ENCODE peak calls at places on chromosomes 13 and 19, in nine cellular contexts. One of them, this sample, is unnamed.

GRCh38 chr19:11971045-11971444 is 6.2 kb downstream of the ZNF763 start:
- DNase-seq in caudate nucleus: no peak
- DNase-seq in posterior cingulate gyrus: no peak
- DNase-seq in nucleus accumbens: no peak
- DNase-seq in activated CD4-positive, alpha-beta T cell treated with anti-CD3 and anti-CD28 coated beads for 1 hour: no peak
- DNase-seq in NCI-H460: no peak
- DNase-seq in A549: no peak
- DNase-seq in activated naive CD4-positive, alpha-beta T cell: no peak
- DNase-seq in NCI-H146: no peak
- DNase-seq in this sample: no peak

GRCh38 chr13:95185851-95186250 is 115.4 kb downstream of the ABCC4 start:
- DNase-seq in posterior cingulate gyrus: no peak
- DNase-seq in activated naive CD4-positive, alpha-beta T cell: no peak
- DNase-seq in nucleus accumbens: no peak
- DNase-seq in NCI-H146: no peak
- DNase-seq in NCI-H460: no peak
- DNase-seq in caudate nucleus: no peak
- DNase-seq in A549: no peak
- DNase-seq in activated CD4-positive, alpha-beta T cell treated with anti-CD3 and anti-CD28 coated beads for 1 hour: peak
- DNase-seq in this sample: no peak

GRCh38 chr19:19119325-19120237 is 18.7 kb downstream of the TMEM161A start:
- DNase-seq in activated CD4-positive, alpha-beta T cell treated with anti-CD3 and anti-CD28 coated beads for 1 hour: no peak
- DNase-seq in A549: no peak
- DNase-seq in caudate nucleus: no peak
- DNase-seq in nucleus accumbens: no peak
- DNase-seq in NCI-H460: no peak
- DNase-seq in posterior cingulate gyrus: no peak
- DNase-seq in activated naive CD4-positive, alpha-beta T cell: no peak
- DNase-seq in NCI-H146: no peak
- DNase-seq in this sample: no peak

GRCh38 chr13:42040730-42041016 is 7.8 kb upstream of the DGKH start:
- DNase-seq in caudate nucleus: no peak
- DNase-seq in activated CD4-positive, alpha-beta T cell treated with anti-CD3 and anti-CD28 coated beads for 1 hour: no peak
- DNase-seq in posterior cingulate gyrus: no peak
- DNase-seq in NCI-H146: no peak
- DNase-seq in NCI-H460: no peak
- DNase-seq in nucleus accumbens: no peak
- DNase-seq in activated naive CD4-positive, alpha-beta T cell: no peak
- DNase-seq in A549: no peak
- DNase-seq in this sample: no peak

GRCh38 chr19:38512277-38512676 is 78.8 kb downstream of the RYR1 start:
- DNase-seq in activated CD4-positive, alpha-beta T cell treated with anti-CD3 and anti-CD28 coated beads for 1 hour: no peak
- DNase-seq in NCI-H460: no peak
- DNase-seq in activated naive CD4-positive, alpha-beta T cell: no peak
- DNase-seq in caudate nucleus: no peak
- DNase-seq in A549: no peak
- DNase-seq in NCI-H146: peak
- DNase-seq in nucleus accumbens: no peak
- DNase-seq in posterior cingulate gyrus: no peak
- DNase-seq in this sample: no peak

GRCh38 chr19:19426799-19427198 is 21.3 kb downstream of the GATAD2A start:
- DNase-seq in activated naive CD4-positive, alpha-beta T cell: no peak
- DNase-seq in NCI-H146: no peak
- DNase-seq in NCI-H460: no peak
- DNase-seq in nucleus accumbens: no peak
- DNase-seq in posterior cingulate gyrus: no peak
- DNase-seq in activated CD4-positive, alpha-beta T cell treated with anti-CD3 and anti-CD28 coated beads for 1 hour: no peak
- DNase-seq in A549: no peak
- DNase-seq in caudate nucleus: no peak
- DNase-seq in this sample: no peak

GRCh38 chr13:39452412-39452811 is 150.6 kb downstream of the LHFPL6 start:
- DNase-seq in NCI-H460: no peak
- DNase-seq in nucleus accumbens: no peak
- DNase-seq in caudate nucleus: no peak
- DNase-seq in activated CD4-positive, alpha-beta T cell treated with anti-CD3 and anti-CD28 coated beads for 1 hour: no peak
- DNase-seq in A549: no peak
- DNase-seq in activated naive CD4-positive, alpha-beta T cell: no peak
- DNase-seq in posterior cingulate gyrus: no peak
- DNase-seq in NCI-H146: peak
- DNase-seq in this sample: no peak

GRCh38 chr13:45441633-45442032 is 23.1 kb upstream of the COG3 start:
- DNase-seq in A549: peak
- DNase-seq in NCI-H146: no peak
- DNase-seq in caudate nucleus: no peak
- DNase-seq in activated naive CD4-positive, alpha-beta T cell: no peak
- DNase-seq in activated CD4-positive, alpha-beta T cell treated with anti-CD3 and anti-CD28 coated beads for 1 hour: no peak
- DNase-seq in NCI-H460: no peak
- DNase-seq in nucleus accumbens: no peak
- DNase-seq in posterior cingulate gyrus: no peak
- DNase-seq in this sample: peak

GRCh38 chr19:58476498-58477015 is 405 bp downstream of the ZNF446 start:
- DNase-seq in posterior cingulate gyrus: no peak
- DNase-seq in NCI-H146: peak
- DNase-seq in activated naive CD4-positive, alpha-beta T cell: no peak
- DNase-seq in nucleus accumbens: no peak
- DNase-seq in caudate nucleus: no peak
- DNase-seq in NCI-H460: no peak
- DNase-seq in A549: peak
- DNase-seq in activated CD4-positive, alpha-beta T cell treated with anti-CD3 and anti-CD28 coated beads for 1 hour: no peak
- DNase-seq in this sample: no peak

GRCh38 chr13:97559981-97560380 is 126.0 kb downstream of the RAP2A start:
- DNase-seq in NCI-H460: no peak
- DNase-seq in activated naive CD4-positive, alpha-beta T cell: no peak
- DNase-seq in posterior cingulate gyrus: no peak
- DNase-seq in NCI-H146: no peak
- DNase-seq in A549: no peak
- DNase-seq in nucleus accumbens: no peak
- DNase-seq in caudate nucleus: no peak
- DNase-seq in activated CD4-positive, alpha-beta T cell treated with anti-CD3 and anti-CD28 coated beads for 1 hour: no peak
- DNase-seq in this sample: no peak

GRCh38 chr13:72384186-72384823 is 343.1 kb downstream of the MZT1 start:
- DNase-seq in NCI-H460: no peak
- DNase-seq in NCI-H146: no peak
- DNase-seq in caudate nucleus: no peak
- DNase-seq in posterior cingulate gyrus: no peak
- DNase-seq in nucleus accumbens: no peak
- DNase-seq in activated naive CD4-positive, alpha-beta T cell: no peak
- DNase-seq in activated CD4-positive, alpha-beta T cell treated with anti-CD3 and anti-CD28 coated beads for 1 hour: no peak
- DNase-seq in A549: no peak
- DNase-seq in this sample: no peak

GRCh38 chr13:33514362-33514761 is 228.8 kb upstream of the STARD13 start:
- DNase-seq in posterior cingulate gyrus: no peak
- DNase-seq in activated CD4-positive, alpha-beta T cell treated with anti-CD3 and anti-CD28 coated beads for 1 hour: no peak
- DNase-seq in activated naive CD4-positive, alpha-beta T cell: no peak
- DNase-seq in A549: no peak
- DNase-seq in nucleus accumbens: no peak
- DNase-seq in NCI-H460: no peak
- DNase-seq in NCI-H146: no peak
- DNase-seq in caudate nucleus: no peak
- DNase-seq in this sample: no peak

GRCh38 chr13:27744861-27745260 is 47.4 kb upstream of the GSX1 start:
- DNase-seq in posterior cingulate gyrus: no peak
- DNase-seq in caudate nucleus: no peak
- DNase-seq in activated CD4-positive, alpha-beta T cell treated with anti-CD3 and anti-CD28 coated beads for 1 hour: no peak
- DNase-seq in activated naive CD4-positive, alpha-beta T cell: no peak
- DNase-seq in A549: no peak
- DNase-seq in NCI-H460: no peak
- DNase-seq in nucleus accumbens: peak
- DNase-seq in NCI-H146: no peak
- DNase-seq in this sample: no peak

GRCh38 chr13:98144501-98145350 is 1.8 kb downstream of the FARP1 start:
- DNase-seq in posterior cingulate gyrus: no peak
- DNase-seq in activated naive CD4-positive, alpha-beta T cell: no peak
- DNase-seq in NCI-H460: no peak
- DNase-seq in nucleus accumbens: no peak
- DNase-seq in A549: peak
- DNase-seq in NCI-H146: peak
- DNase-seq in activated CD4-positive, alpha-beta T cell treated with anti-CD3 and anti-CD28 coated beads for 1 hour: no peak
- DNase-seq in caudate nucleus: no peak
- DNase-seq in this sample: peak

GRCh38 chr19:1624458-1624857 is 19.2 kb upstream of the UQCR11 start:
- DNase-seq in activated CD4-positive, alpha-beta T cell treated with anti-CD3 and anti-CD28 coated beads for 1 hour: peak
- DNase-seq in caudate nucleus: no peak
- DNase-seq in A549: peak
- DNase-seq in nucleus accumbens: no peak
- DNase-seq in NCI-H460: peak
- DNase-seq in posterior cingulate gyrus: no peak
- DNase-seq in activated naive CD4-positive, alpha-beta T cell: no peak
- DNase-seq in NCI-H146: peak
- DNase-seq in this sample: peak

GRCh38 chr19:55391191-55391670 is 5.5 kb downstream of the RPL28 start:
- DNase-seq in nucleus accumbens: no peak
- DNase-seq in A549: no peak
- DNase-seq in activated CD4-positive, alpha-beta T cell treated with anti-CD3 and anti-CD28 coated beads for 1 hour: no peak
- DNase-seq in caudate nucleus: no peak
- DNase-seq in activated naive CD4-positive, alpha-beta T cell: no peak
- DNase-seq in posterior cingulate gyrus: no peak
- DNase-seq in NCI-H146: no peak
- DNase-seq in NCI-H460: no peak
- DNase-seq in this sample: no peak

GRCh38 chr19:55153652-55154264 is 3.8 kb downstream of the TNNI3 start:
- DNase-seq in posterior cingulate gyrus: no peak
- DNase-seq in nucleus accumbens: no peak
- DNase-seq in NCI-H460: no peak
- DNase-seq in caudate nucleus: no peak
- DNase-seq in A549: peak
- DNase-seq in NCI-H146: no peak
- DNase-seq in activated naive CD4-positive, alpha-beta T cell: no peak
- DNase-seq in activated CD4-positive, alpha-beta T cell treated with anti-CD3 and anti-CD28 coated beads for 1 hour: no peak
- DNase-seq in this sample: no peak

GRCh38 chr19:6056801-6057650 is 53.3 kb downstream of the RFX2 start:
- DNase-seq in caudate nucleus: peak
- DNase-seq in NCI-H146: peak
- DNase-seq in activated naive CD4-positive, alpha-beta T cell: no peak
- DNase-seq in nucleus accumbens: peak
- DNase-seq in activated CD4-positive, alpha-beta T cell treated with anti-CD3 and anti-CD28 coated beads for 1 hour: no peak
- DNase-seq in A549: peak
- DNase-seq in posterior cingulate gyrus: peak
- DNase-seq in NCI-H460: no peak
- DNase-seq in this sample: peak

GRCh38 chr13:106597190-106597589 is 29.3 kb upstream of the ARGLU1 start:
- DNase-seq in activated CD4-positive, alpha-beta T cell treated with anti-CD3 and anti-CD28 coated beads for 1 hour: no peak
- DNase-seq in nucleus accumbens: no peak
- DNase-seq in A549: no peak
- DNase-seq in NCI-H460: no peak
- DNase-seq in posterior cingulate gyrus: no peak
- DNase-seq in NCI-H146: no peak
- DNase-seq in activated naive CD4-positive, alpha-beta T cell: no peak
- DNase-seq in caudate nucleus: no peak
- DNase-seq in this sample: no peak

GRCh38 chr19:7963566-7963965 is 20.1 kb upstream of the TIMM44 start:
- DNase-seq in A549: no peak
- DNase-seq in activated naive CD4-positive, alpha-beta T cell: no peak
- DNase-seq in NCI-H146: no peak
- DNase-seq in activated CD4-positive, alpha-beta T cell treated with anti-CD3 and anti-CD28 coated beads for 1 hour: no peak
- DNase-seq in posterior cingulate gyrus: no peak
- DNase-seq in NCI-H460: no peak
- DNase-seq in caudate nucleus: no peak
- DNase-seq in nucleus accumbens: no peak
- DNase-seq in this sample: no peak

GRCh38 chr13:75803175-75803611 is 167.1 kb downstream of the LMO7 start:
- DNase-seq in activated CD4-positive, alpha-beta T cell treated with anti-CD3 and anti-CD28 coated beads for 1 hour: no peak
- DNase-seq in NCI-H146: peak
- DNase-seq in posterior cingulate gyrus: no peak
- DNase-seq in A549: no peak
- DNase-seq in caudate nucleus: no peak
- DNase-seq in activated naive CD4-positive, alpha-beta T cell: no peak
- DNase-seq in NCI-H460: no peak
- DNase-seq in nucleus accumbens: no peak
- DNase-seq in this sample: no peak

GRCh38 chr13:99870541-99870940 is 101.0 kb downstream of the ZIC5 start:
- DNase-seq in NCI-H460: no peak
- DNase-seq in activated CD4-positive, alpha-beta T cell treated with anti-CD3 and anti-CD28 coated beads for 1 hour: no peak
- DNase-seq in caudate nucleus: no peak
- DNase-seq in A549: no peak
- DNase-seq in posterior cingulate gyrus: no peak
- DNase-seq in activated naive CD4-positive, alpha-beta T cell: no peak
- DNase-seq in NCI-H146: peak
- DNase-seq in nucleus accumbens: no peak
- DNase-seq in this sample: no peak

GRCh38 chr19:579842-580155 is 7.4 kb downstream of the BSG start:
- DNase-seq in activated naive CD4-positive, alpha-beta T cell: no peak
- DNase-seq in posterior cingulate gyrus: no peak
- DNase-seq in caudate nucleus: no peak
- DNase-seq in A549: no peak
- DNase-seq in activated CD4-positive, alpha-beta T cell treated with anti-CD3 and anti-CD28 coated beads for 1 hour: no peak
- DNase-seq in nucleus accumbens: no peak
- DNase-seq in NCI-H146: no peak
- DNase-seq in NCI-H460: no peak
- DNase-seq in this sample: no peak

GRCh38 chr13:20721454-20722357 is 18.2 kb downstream of the IL17D start:
- DNase-seq in activated CD4-positive, alpha-beta T cell treated with anti-CD3 and anti-CD28 coated beads for 1 hour: no peak
- DNase-seq in activated naive CD4-positive, alpha-beta T cell: no peak
- DNase-seq in nucleus accumbens: peak
- DNase-seq in NCI-H460: no peak
- DNase-seq in posterior cingulate gyrus: no peak
- DNase-seq in NCI-H146: peak
- DNase-seq in A549: no peak
- DNase-seq in caudate nucleus: peak
- DNase-seq in this sample: no peak

This sample was measured in dermis microvascular lymphatic vessel endothelial cell.